ENCODE peak calls at places on chromosome 2, in ten cellular contexts. C, U, F, G, Y, J, M, R, X and S are unnamed samples.
A peak's percentile ranks its signal among the peaks of the same experiment; 100 is the strongest.

GRCh38 chr2:241692448-241692847 is 5.8 kb upstream of the DTYMK start:
- DNase-seq in C (no peak), U (peak; percentile 37), F (peak; percentile 28), G (no peak), Y (peak; percentile 67), J (no peak), M (no peak), R (no peak), X (no peak), S (no peak)

GRCh38 chr2:173145454-173145853 is 69.8 kb downstream of the MAP3K20 start:
- DNase-seq in C (no peak), U (no peak), F (no peak), G (no peak), Y (no peak), J (no peak), M (no peak), R (no peak), X (no peak), S (no peak)

GRCh38 chr2:172307800-172308199 is 119.6 kb upstream of the ITGA6 start:
- DNase-seq in C (peak; percentile 12), U (no peak), F (no peak), G (no peak), Y (no peak), J (no peak), M (no peak), R (no peak), X (no peak), S (no peak)

GRCh38 chr2:166230024-166230723 is 102.4 kb upstream of the SCN1A start:
- DNase-seq in C (no peak), U (peak; percentile 28), F (no peak), G (no peak), Y (peak; percentile 59), J (no peak), M (no peak), R (no peak), X (no peak), S (peak; percentile 9)

GRCh38 chr2:240074545-240074944 is 21.2 kb upstream of the OR6B3 start:
- DNase-seq in C (no peak), U (no peak), F (no peak), G (no peak), Y (no peak), J (no peak), M (no peak), R (no peak), X (no peak), S (no peak)

GRCh38 chr2:121649652-121650553 is 641 bp upstream of the CLASP1 start:
- DNase-seq in C (peak; percentile 84), U (peak; percentile 95), F (peak; percentile 94), G (peak; percentile 88), Y (peak; percentile 91), J (peak; percentile 50), M (peak; percentile 75), R (peak; percentile 87), X (peak; percentile 93), S (peak; percentile 78)

GRCh38 chr2:46362667-46363012 is 65.4 kb downstream of the EPAS1 start:
- DNase-seq in C (no peak), U (no peak), F (no peak), G (no peak), Y (no peak), J (no peak), M (no peak), R (no peak), X (no peak), S (no peak)

GRCh38 chr2:28129955-28130695 is 239.6 kb downstream of the BABAM2 start:
- DNase-seq in C (no peak), U (no peak), F (no peak), G (no peak), Y (peak; percentile 57), J (no peak), M (peak; percentile 72), R (no peak), X (no peak), S (no peak)

GRCh38 chr2:174826051-174826450 is 61.8 kb upstream of the CHRNA1 start:
- DNase-seq in C (no peak), U (no peak), F (no peak), G (no peak), Y (peak; percentile 38), J (no peak), M (no peak), R (no peak), X (no peak), S (no peak)

GRCh38 chr2:74100254-74101216 is 47.2 kb downstream of the BOLA3 start:
- DNase-seq in C (no peak), U (no peak), F (no peak), G (no peak), Y (no peak), J (no peak), M (no peak), R (no peak), X (peak; percentile 89), S (no peak)

GRCh38 chr2:186623121-186623520 is 33.3 kb downstream of the ITGAV start:
- DNase-seq in C (no peak), U (no peak), F (no peak), G (no peak), Y (no peak), J (no peak), M (no peak), R (no peak), X (no peak), S (no peak)

GRCh38 chr2:180625006-180625844 is 355.2 kb upstream of the UBE2E3 start:
- DNase-seq in C (no peak), U (no peak), F (no peak), G (no peak), Y (peak; percentile 87), J (no peak), M (peak; percentile 86), R (no peak), X (no peak), S (no peak)

GRCh38 chr2:45180784-45181183 is 171.5 kb upstream of the SIX2 start:
- DNase-seq in C (no peak), U (no peak), F (no peak), G (no peak), Y (no peak), J (no peak), M (no peak), R (no peak), X (no peak), S (no peak)

GRCh38 chr2:32227492-32227891 is 37.2 kb downstream of the NLRC4 start:
- DNase-seq in C (no peak), U (no peak), F (no peak), G (no peak), Y (no peak), J (no peak), M (no peak), R (no peak), X (no peak), S (no peak)

GRCh38 chr2:32231959-32232358 is 32.7 kb downstream of the NLRC4 start:
- DNase-seq in C (no peak), U (no peak), F (no peak), G (no peak), Y (no peak), J (no peak), M (no peak), R (no peak), X (no peak), S (no peak)

GRCh38 chr2:32228181-32228580 is 36.5 kb downstream of the NLRC4 start:
- DNase-seq in C (no peak), U (no peak), F (no peak), G (no peak), Y (no peak), J (no peak), M (no peak), R (no peak), X (no peak), S (no peak)
- TF ChIP-seq CTCF in C (no peak), U (no peak), F (no peak), G (no peak), Y (no peak), J (no peak), M (no peak), R (no peak), X (no peak), S (no peak)

GRCh38 chr2:167510071-167510759 is 621.9 kb downstream of the XIRP2 start:
- DNase-seq in C (no peak), U (peak; percentile 60), F (no peak), G (no peak), Y (peak; percentile 24), J (no peak), M (no peak), R (no peak), X (no peak), S (no peak)

GRCh38 chr2:167509585-167509984 is 621.3 kb downstream of the XIRP2 start:
- DNase-seq in C (peak; percentile 5), U (peak; percentile 72), F (no peak), G (no peak), Y (peak; percentile 89), J (no peak), M (peak; percentile 17), R (no peak), X (no peak), S (no peak)

GRCh38 chr2:167506395-167506794 is 618.1 kb downstream of the XIRP2 start:
- DNase-seq in C (no peak), U (no peak), F (no peak), G (no peak), Y (peak; percentile 50), J (no peak), M (no peak), R (no peak), X (no peak), S (no peak)

GRCh38 chr2:167504695-167505094 is 616.4 kb downstream of the XIRP2 start:
- DNase-seq in C (no peak), U (no peak), F (no peak), G (no peak), Y (no peak), J (no peak), M (no peak), R (no peak), X (no peak), S (no peak)

GRCh38 chr2:167508709-167509108 is 620.4 kb downstream of the XIRP2 start:
- DNase-seq in C (no peak), U (no peak), F (no peak), G (no peak), Y (no peak), J (no peak), M (no peak), R (no peak), X (no peak), S (no peak)
- TF ChIP-seq CTCF in C (no peak), U (no peak), F (no peak), G (no peak), Y (no peak), J (no peak), M (no peak), R (no peak), X (no peak), S (no peak)

DNA sequence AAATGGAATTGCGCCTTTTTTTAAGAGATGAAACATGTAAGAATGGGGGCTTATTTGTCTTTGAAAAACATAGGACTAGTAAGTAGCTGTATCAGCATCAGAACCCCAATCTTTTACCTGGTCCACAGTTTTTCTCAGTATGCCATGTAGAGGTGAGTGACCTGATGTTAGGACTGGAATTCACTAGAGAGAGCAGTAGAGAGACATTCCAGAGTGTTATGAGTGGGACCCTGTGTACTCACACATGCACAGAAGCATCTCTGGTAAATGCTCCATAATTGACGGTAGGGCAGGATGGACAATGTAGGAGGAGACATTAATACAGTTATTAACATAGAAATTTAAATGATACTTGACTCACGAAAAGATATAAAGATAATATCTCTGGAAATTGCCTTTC is 1.4 kb upstream of the GALNT13 start:
- DNase-seq in C (no peak), U (peak; percentile 66), F (no peak), G (no peak), Y (no peak), J (no peak), M (no peak), R (no peak), X (no peak), S (no peak)
- TF ChIP-seq CTCF in C (no peak), U (peak; percentile 62), F (no peak), G (peak; percentile 49), Y (peak; percentile 14), J (peak; percentile 8), M (peak; percentile 56), R (no peak), X (no peak), S (peak; percentile 37)

GRCh38 chr2:134979203-134979602 is 60.6 kb downstream of the CCNT2 start:
- DNase-seq in C (no peak), U (no peak), F (no peak), G (no peak), Y (no peak), J (no peak), M (no peak), R (no peak), X (no peak), S (no peak)
- TF ChIP-seq CTCF in C (no peak), U (no peak), F (no peak), G (no peak), Y (no peak), J (no peak), M (no peak), R (no peak), X (no peak), S (no peak)